ENCODE peak calls at places on chromosomes 4 and X, in four cellular contexts. U is cardiac muscle cell, O is psoas muscle, H is stomach. N is an unnamed sample. For H3K4me1, the result is how much of the 10 kb centered on the place peaks cover.

GRCh38 chr4:101787917-101788316 is 2.6 kb upstream of the BANK1 start:
- DNase-seq in U (no peak), H (no peak), O (no peak), N (no peak)

GRCh38 chr4:77959566-77960338 is 97.1 kb downstream of the MRPL1 start:
- DNase-seq in U (peak), H (no peak), O (no peak), N (no peak)

GRCh38 chrX:150897371-150898319 is 823 bp downstream of the CD99L2 start:
- DNase-seq in O (peak), H (peak), U (peak), N (peak)

GRCh38 chrX:150127216-150127615 is 188.9 kb upstream of the EOLA2 start:
- DNase-seq in H (no peak), O (no peak), U (no peak), N (no peak)

GRCh38 chr4:158255727-158256324 is 45.5 kb downstream of the TMEM144 start:
- DNase-seq in U (peak), H (no peak), O (no peak), N (no peak)

GRCh38 chr4:152283806-152284470 is 252.0 kb downstream of the FBXW7 start:
- DNase-seq in O (no peak), H (no peak), U (no peak), N (no peak)

GRCh38 chr4:135227842-135228241 is 1026.3 kb upstream of the PABPC4L start:
- DNase-seq in H (no peak), U (no peak), O (no peak), N (no peak)

GRCh38 chrX:16136080-16136479 is 12.7 kb downstream of the GRPR start:
- DNase-seq in O (no peak), H (no peak), U (no peak), N (no peak)

GRCh38 chrX:18471296-18471695 is 45.9 kb downstream of the CDKL5 start:
- DNase-seq in U (no peak), H (no peak), O (no peak), N (no peak)

GRCh38 chrX:135544338-135544948 is 24.0 kb downstream of the INTS6L start:
- DNase-seq in H (no peak), U (no peak), O (no peak), N (no peak)

GRCh38 chr4:57318694-57319093 is 208.5 kb upstream of the IGFBP7 start:
- DNase-seq in O (no peak), H (no peak), U (no peak), N (no peak)

GRCh38 chr4:172962564-172963353 is 205.9 kb upstream of the GALNT7 start:
- DNase-seq in O (no peak), H (peak), U (no peak), N (peak)

GRCh38 chr4:154731756-154732155 is 12.0 kb upstream of the LRAT start:
- DNase-seq in H (no peak), O (no peak), U (no peak), N (no peak)

GRCh38 chrX:109928596-109929335 is 74.1 kb upstream of the TMEM164 start:
- DNase-seq in U (no peak), O (no peak), H (no peak), N (no peak)

GRCh38 chrX:120604359-120604782 is 470 bp downstream of the MCTS1 start:
- DNase-seq in U (peak), H (no peak), O (no peak), N (peak)

GRCh38 chrX:6095469-6095868 is 133.2 kb downstream of the NLGN4X start:
- DNase-seq in U (no peak), H (no peak), O (no peak), N (no peak)

GRCh38 chr4:183504930-183505555 is at the start of gene ING2:
- DNase-seq in U (no peak), O (no peak), H (no peak), N (peak)

GRCh38 chr4:112058433-112058832 is 86.8 kb upstream of the FAM241A start:
- DNase-seq in O (no peak), U (no peak), H (no peak), N (no peak)

GRCh38 chr4:24780936-24781538 is 14.3 kb upstream of the SOD3 start:
- DNase-seq in O (no peak), H (no peak), U (no peak), N (no peak)
- H3K4me1 ChIP-seq in O (under half), H (under half), U (under half), N (under half)

GRCh38 chrX:99415470-99415869 is 994.6 kb downstream of the PCDH19 start:
- DNase-seq in U (no peak), O (no peak), H (no peak), N (no peak)
- TF ChIP-seq CTCF in U (no peak), O (no peak), H (no peak), N (no peak)

DNA sequence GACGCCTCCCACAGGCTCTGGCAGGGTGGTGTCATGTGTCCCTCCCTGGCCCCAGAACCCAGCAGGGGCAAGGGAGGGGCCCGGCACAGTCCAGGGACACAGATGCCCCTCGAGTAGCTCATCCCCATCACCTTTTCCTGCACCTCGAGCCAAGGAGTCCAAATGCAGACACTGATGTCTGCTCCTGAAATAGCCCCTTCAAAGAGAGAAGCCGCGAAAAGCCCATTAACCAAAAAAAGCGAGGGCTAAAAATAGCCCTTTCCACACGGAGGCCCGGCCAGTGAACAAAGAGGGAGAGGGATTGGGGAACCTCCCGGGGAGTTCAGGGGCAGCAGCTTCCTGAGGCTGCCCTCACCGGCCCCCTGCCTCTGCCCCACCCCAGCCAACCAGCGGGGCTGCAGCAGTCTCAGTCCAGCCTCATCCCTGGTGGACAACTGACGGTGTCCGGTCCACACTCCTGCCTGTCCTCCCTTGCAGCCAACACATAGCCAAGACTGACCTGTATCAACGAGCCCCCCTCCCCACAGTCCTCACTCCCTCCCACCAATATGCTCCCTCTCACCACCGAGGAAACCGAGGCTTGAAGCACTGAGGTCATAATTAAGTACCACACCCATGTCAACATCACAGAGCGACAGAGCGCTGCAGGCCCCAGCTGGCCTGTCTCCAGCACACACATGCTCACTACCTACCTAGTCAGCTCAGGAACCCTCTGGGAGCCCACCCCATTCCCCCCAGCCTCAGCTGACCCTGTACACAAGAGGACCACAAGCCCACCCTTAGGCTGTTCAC is 23.9 kb downstream of the WDR1 start:
- DNase-seq in H (no peak), U (no peak), O (peak), N (no peak)
- H3K27ac ChIP-seq in H (no peak), U (peak), O (peak), N (no peak)

GRCh38 chr4:76210502-76210901 is 3.1 kb downstream of the SCARB2 start:
- DNase-seq in O (no peak), H (no peak), U (no peak), N (no peak)

GRCh38 chr4:76211769-76212168 is 1.9 kb downstream of the SCARB2 start:
- DNase-seq in U (no peak), H (no peak), O (no peak), N (no peak)

GRCh38 chr4:76213415-76214268 is at the start of gene SCARB2:
- DNase-seq in H (peak), U (peak), O (peak), N (peak)

GRCh38 chr4:76212851-76213414 is 691 bp downstream of the SCARB2 start:
- DNase-seq in H (no peak), U (peak), O (no peak), N (no peak)

GRCh38 chr4:76212301-76212700 is 1.3 kb downstream of the SCARB2 start:
- DNase-seq in H (no peak), O (no peak), U (no peak), N (no peak)
- H3K4me1 ChIP-seq in H (half or more), O (half or more), U (under half), N (half or more)

GRCh38 chr4:82842593-82842992 is 44.0 kb upstream of the SCD5 start:
- DNase-seq in U (peak), O (no peak), H (no peak), N (no peak)
- TF ChIP-seq CTCF in U (peak), O (no peak), H (no peak), N (no peak)

GRCh38 chr4:103067841-103068547 is 8.6 kb downstream of the SLC9B2 start:
- DNase-seq in O (no peak), U (no peak), H (no peak), N (no peak)
- H3K27ac ChIP-seq in O (no peak), U (no peak), H (no peak), N (no peak)

DNA sequence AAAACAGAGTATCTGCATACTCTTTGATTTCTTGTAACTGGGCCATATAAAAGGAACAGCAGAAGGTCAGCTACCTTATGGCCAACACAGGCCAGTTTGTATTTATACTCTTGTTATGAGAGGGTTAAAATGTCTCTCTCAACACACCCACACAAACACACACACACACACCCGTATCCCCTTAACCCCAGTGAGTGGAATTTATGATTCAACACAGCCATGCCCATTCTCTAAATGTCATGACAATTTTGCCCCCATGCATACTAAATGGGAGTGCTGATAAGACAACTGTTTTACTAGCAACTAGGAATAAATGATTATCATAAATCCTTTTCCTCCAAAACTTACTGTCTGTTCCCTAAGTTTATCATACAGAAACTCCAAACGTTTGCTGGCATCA is 22.1 kb upstream of the SCD5 start:
- DNase-seq in O (no peak), U (no peak), H (no peak), N (no peak)
- H3K4me1 ChIP-seq in O (under half), U (under half), H (under half), N (under half)

GRCh38 chrX:78831523-78831922 is 84.0 kb downstream of the LPAR4 start:
- DNase-seq in O (no peak), U (no peak), H (no peak), N (no peak)
- TF ChIP-seq CTCF in O (no peak), U (no peak), H (no peak), N (no peak)

DNA sequence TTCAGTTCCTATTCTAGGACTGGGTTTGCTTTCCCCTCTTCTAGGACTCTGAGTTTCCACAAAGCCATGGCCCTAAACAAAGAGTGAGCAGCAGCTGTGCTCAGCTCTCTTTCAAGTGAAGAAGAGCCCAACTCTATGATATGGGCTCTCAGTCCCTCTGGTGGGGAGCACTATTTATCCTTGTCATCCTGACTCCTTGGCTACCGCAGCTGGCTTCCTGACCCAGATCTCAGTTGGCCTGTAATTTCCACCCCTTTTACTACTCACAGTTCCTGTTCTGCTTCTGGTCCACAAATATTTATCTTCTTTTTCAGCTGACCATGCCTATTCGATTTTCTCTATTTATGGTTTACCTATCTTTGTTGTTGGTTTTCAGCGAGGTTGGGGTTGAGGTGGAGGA is 33.8 kb downstream of the F8 start:
- DNase-seq in U (no peak), H (no peak), O (no peak), N (no peak)
- H3K27ac ChIP-seq in U (no peak), H (no peak), O (no peak), N (peak)